ENCODE peak calls at places on chromosomes 3 and 15, in seven cellular contexts. O is AG10803; L is left ventricle myocardium inferior; V is tibial nerve; Y is GM23338; D is CD8-positive, alpha-beta T cell; J is epithelial cell of proximal tubule. Z is an unnamed sample.

GRCh38 chr3:42705039-42705767 is 2.6 kb upstream of the HHATL start:
- DNase-seq in V (no peak), Y (no peak), L (no peak), O (no peak), D (no peak), J (no peak), Z (no peak)

GRCh38 chr3:23113455-23114171 is 89.5 kb upstream of the UBE2E2 start:
- DNase-seq in O (peak), L (no peak), D (no peak), J (no peak), Y (no peak), V (peak), Z (no peak)

GRCh38 chr3:99686955-99687612 is 48.7 kb downstream of the COL8A1 start:
- DNase-seq in V (peak), O (peak), J (no peak), D (no peak), L (peak), Y (peak), Z (no peak)

GRCh38 chr3:186849392-186849975 is 7.0 kb downstream of the ADIPOQ start:
- DNase-seq in O (no peak), J (no peak), D (no peak), L (no peak), Y (peak), V (no peak), Z (no peak)

GRCh38 chr3:134035836-134036235 is 6.1 kb upstream of the SLCO2A1 start:
- DNase-seq in O (no peak), Y (no peak), D (no peak), J (no peak), V (no peak), L (no peak), Z (no peak)

GRCh38 chr15:83061680-83062079 is 5.4 kb downstream of the BTBD1 start:
- DNase-seq in O (peak), J (no peak), Y (no peak), V (no peak), L (no peak), D (no peak), Z (peak)

GRCh38 chr3:167885277-167885676 is 149.8 kb downstream of the SERPINI1 start:
- DNase-seq in O (no peak), D (no peak), J (no peak), Y (peak), V (no peak), L (no peak), Z (no peak)

GRCh38 chr3:66693461-66693912 is 192.7 kb upstream of the LRIG1 start:
- DNase-seq in O (peak), V (peak), D (no peak), Y (no peak), L (peak), J (peak), Z (peak)

GRCh38 chr3:194339356-194339755 is 11.8 kb downstream of the CPN2 start:
- DNase-seq in V (no peak), O (no peak), L (no peak), Y (peak), D (no peak), J (no peak), Z (no peak)

GRCh38 chr3:43378066-43378935 is 92.0 kb downstream of the SNRK start:
- DNase-seq in Y (peak), D (peak), O (no peak), L (no peak), J (no peak), V (peak), Z (no peak)

GRCh38 chr3:196440041-196440537 is 7.9 kb upstream of the UBXN7 start:
- DNase-seq in V (no peak), Y (no peak), D (no peak), J (no peak), L (peak), O (peak), Z (no peak)

GRCh38 chr3:51751287-51751686 is 27.8 kb downstream of the IQCF6 start:
- DNase-seq in D (no peak), J (no peak), L (no peak), Y (no peak), V (no peak), O (no peak), Z (no peak)

GRCh38 chr3:81406318-81406717 is 355.1 kb downstream of the GBE1 start:
- DNase-seq in L (no peak), Y (peak), O (no peak), D (no peak), J (no peak), V (no peak), Z (no peak)

GRCh38 chr3:8937064-8938020 is 25.9 kb downstream of the RAD18 start:
- DNase-seq in V (no peak), D (no peak), O (peak), J (peak), Y (no peak), L (no peak), Z (peak)

GRCh38 chr3:139627759-139628158 is 50.0 kb downstream of the NMNAT3 start:
- DNase-seq in V (no peak), L (no peak), D (no peak), Y (no peak), O (no peak), J (no peak), Z (no peak)

GRCh38 chr15:69468241-69469121 is 15.9 kb downstream of the RPLP1 start:
- DNase-seq in Y (no peak), L (no peak), O (no peak), V (no peak), J (peak), D (peak), Z (peak)

GRCh38 chr3:87848003-87848402 is 210.8 kb downstream of the CGGBP1 start:
- DNase-seq in L (no peak), J (no peak), O (no peak), Y (no peak), D (no peak), V (no peak), Z (no peak)

GRCh38 chr3:43503067-43503728 is 118.6 kb downstream of the ANO10 start:
- DNase-seq in D (no peak), L (no peak), Y (peak), J (no peak), O (peak), V (no peak), Z (no peak)

GRCh38 chr15:65386376-65386775 is 8.6 kb upstream of the IGDCC3 start:
- DNase-seq in L (peak), O (no peak), Y (no peak), D (no peak), V (no peak), J (no peak), Z (no peak)

GRCh38 chr15:65384505-65384894 is 6.7 kb upstream of the IGDCC3 start:
- DNase-seq in J (no peak), V (no peak), D (no peak), O (no peak), Y (no peak), L (no peak), Z (no peak)

GRCh38 chr15:65385868-65386253 is 8.1 kb upstream of the IGDCC3 start:
- DNase-seq in V (no peak), L (peak), O (no peak), J (no peak), D (no peak), Y (no peak), Z (no peak)

GRCh38 chr15:65383991-65384390 is 6.2 kb upstream of the IGDCC3 start:
- DNase-seq in L (no peak), V (no peak), J (no peak), O (no peak), D (no peak), Y (no peak), Z (no peak)

DNA sequence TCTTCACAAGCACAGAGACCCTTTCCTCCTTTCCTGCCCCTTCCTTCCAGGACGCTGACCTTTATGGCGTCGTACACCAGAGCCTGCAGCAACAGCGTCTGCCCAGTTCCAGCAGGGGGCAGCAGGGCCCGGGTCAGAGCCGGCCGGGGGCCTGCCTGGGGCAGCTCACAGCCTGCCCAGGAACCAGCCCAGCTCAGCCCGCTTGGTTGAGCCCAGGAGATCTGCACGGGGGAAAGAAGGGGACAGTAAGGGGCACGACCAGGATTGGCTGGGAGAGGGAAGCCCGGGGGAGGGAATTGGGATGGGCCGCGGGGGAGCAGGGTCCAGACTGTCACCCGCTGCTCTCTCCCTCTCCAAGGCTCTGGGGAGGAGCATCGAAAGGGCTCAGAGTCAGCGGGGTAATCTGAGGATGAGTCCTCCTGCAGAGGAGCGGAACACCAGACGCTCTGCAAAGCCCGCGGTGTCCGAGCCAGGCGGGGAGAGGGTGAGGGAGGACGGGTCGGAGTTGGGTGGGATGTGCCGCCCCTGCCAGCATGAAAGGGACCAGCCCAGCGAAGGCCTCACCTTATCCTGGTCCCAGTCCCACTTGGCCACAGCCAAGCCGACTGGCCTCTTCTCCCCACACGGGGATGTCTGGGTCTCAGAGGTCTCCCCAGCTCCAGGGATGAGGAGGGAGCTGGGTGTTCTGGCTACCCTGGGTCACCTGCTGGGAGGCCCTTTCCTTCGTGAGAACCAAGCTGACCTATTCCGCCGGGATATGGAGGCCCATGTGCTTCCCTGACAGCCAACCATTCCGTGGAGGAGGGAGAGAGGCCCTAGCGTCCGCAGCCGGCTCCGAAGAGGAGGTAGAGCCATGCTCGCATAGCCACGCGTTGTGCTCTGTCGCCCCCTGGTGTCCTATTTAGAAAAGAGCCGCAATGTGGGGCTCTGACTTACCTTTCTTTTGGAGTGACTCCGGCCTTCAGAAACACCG is 7.4 kb upstream of the IGDCC3 start:
- DNase-seq in O (peak), V (peak), L (peak), Y (peak), J (peak), D (peak), Z (no peak)
- H3K4me3 ChIP-seq in O (no peak), V (peak), L (peak), Y (peak), J (peak), D (peak), Z (no peak)

GRCh38 chr3:126351771-126352475 is 5.3 kb downstream of the KLF15 start:
- DNase-seq in Y (no peak), O (no peak), V (no peak), L (no peak), D (no peak), J (no peak), Z (no peak)
- TF ChIP-seq CTCF in Y (no peak), O (no peak), V (no peak), L (peak), D (no peak), J (peak), Z (peak)

GRCh38 chr15:90930861-90931629 is 1.3 kb downstream of the HDDC3 start:
- DNase-seq in Y (no peak), D (no peak), O (peak), J (no peak), V (no peak), L (no peak), Z (no peak)

GRCh38 chr15:90933310-90933709 is 961 bp upstream of the HDDC3 start:
- DNase-seq in L (no peak), J (no peak), O (no peak), D (no peak), V (no peak), Y (no peak), Z (no peak)

GRCh38 chr15:90934256-90934948 is 683 bp upstream of the UNC45A start:
- DNase-seq in L (peak), O (peak), V (peak), D (peak), Y (peak), J (no peak), Z (no peak)

GRCh38 chr15:90931737-90932659 is at the start of gene HDDC3:
- DNase-seq in L (peak), Y (peak), V (peak), J (no peak), D (peak), O (peak), Z (no peak)

DNA sequence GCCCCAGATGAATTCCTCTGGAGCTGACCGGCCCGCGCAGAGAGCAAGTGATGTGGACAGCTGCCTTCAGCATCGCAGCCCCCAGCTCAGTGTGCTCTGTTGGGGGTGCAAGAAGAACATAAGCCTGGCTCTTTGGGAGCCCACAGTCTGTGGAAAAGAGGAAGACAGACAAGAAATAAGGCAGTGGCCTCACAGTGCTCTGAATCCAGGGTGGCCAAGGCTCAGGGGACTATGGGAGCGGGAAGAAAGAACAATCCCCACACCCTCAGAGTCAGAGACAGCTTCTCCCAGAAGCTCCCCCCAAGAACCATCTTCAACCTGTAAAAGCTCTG is 277 bp upstream of the HDDC3 start:
- DNase-seq in V (no peak), J (no peak), L (no peak), Y (no peak), D (no peak), O (no peak), Z (no peak)
- H3K4me3 ChIP-seq in V (peak), J (peak), L (peak), Y (peak), D (peak), O (no peak), Z (no peak)

GRCh38 chr15:59355730-59356129 is 16.9 kb downstream of the MYO1E start:
- DNase-seq in J (no peak), D (no peak), L (no peak), O (no peak), Y (no peak), V (no peak), Z (no peak)

GRCh38 chr15:59362339-59362738 is 10.3 kb downstream of the MYO1E start:
- DNase-seq in O (no peak), D (no peak), Y (no peak), V (no peak), L (no peak), J (no peak), Z (no peak)

GRCh38 chr15:59360896-59361295 is 11.8 kb downstream of the MYO1E start:
- DNase-seq in O (peak), J (no peak), V (no peak), Y (no peak), L (no peak), D (no peak), Z (no peak)

GRCh38 chr15:59364238-59364637 is 8.4 kb downstream of the MYO1E start:
- DNase-seq in D (no peak), V (no peak), Y (no peak), L (no peak), O (no peak), J (no peak), Z (no peak)

DNA sequence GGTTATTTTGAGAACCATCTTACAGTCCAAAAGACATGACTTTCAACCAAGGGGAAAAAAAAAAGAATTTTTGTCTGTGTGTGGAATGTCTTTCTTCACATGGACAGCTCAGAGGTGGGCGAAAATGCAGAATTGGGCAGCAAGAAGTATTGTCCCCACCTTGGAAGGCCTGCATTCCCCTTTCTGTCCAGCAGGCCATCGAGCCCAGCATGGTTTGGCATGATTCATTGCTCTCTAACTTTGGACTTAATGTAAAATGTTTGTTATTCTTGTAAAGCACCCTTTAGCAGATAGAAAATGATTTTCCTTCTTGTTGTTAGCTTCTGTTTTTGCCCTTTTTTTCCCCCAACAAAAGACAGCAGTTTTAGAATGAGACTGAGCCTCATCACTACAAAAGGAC is 12.4 kb downstream of the MYO1E start:
- DNase-seq in V (no peak), L (no peak), Y (peak), J (no peak), O (no peak), D (no peak), Z (no peak)
- TF ChIP-seq CTCF in V (no peak), L (peak), Y (peak), J (peak), O (peak), D (no peak), Z (peak)

GRCh38 chr15:88703533-88703932 is 64.7 kb downstream of the ISG20 start:
- DNase-seq in L (no peak), V (no peak), J (no peak), D (no peak), O (no peak), Y (no peak), Z (no peak)

GRCh38 chr15:88702983-88703382 is 64.2 kb downstream of the ISG20 start:
- DNase-seq in D (no peak), L (no peak), V (no peak), Y (no peak), J (no peak), O (peak), Z (no peak)

GRCh38 chr15:88705769-88706165 is 67.0 kb downstream of the ISG20 start:
- DNase-seq in V (no peak), J (no peak), Y (no peak), D (no peak), L (no peak), O (no peak), Z (no peak)

GRCh38 chr15:88707766-88708165 is 69.0 kb downstream of the ISG20 start:
- DNase-seq in J (no peak), O (peak), L (no peak), Y (no peak), D (no peak), V (no peak), Z (no peak)

GRCh38 chr15:88704791-88705768 is 66.3 kb downstream of the ISG20 start:
- DNase-seq in O (peak), L (peak), V (peak), J (no peak), Y (peak), D (no peak), Z (peak)
- H3K4me3 ChIP-seq in O (peak), L (peak), V (peak), J (peak), Y (peak), D (peak), Z (peak)

DNA sequence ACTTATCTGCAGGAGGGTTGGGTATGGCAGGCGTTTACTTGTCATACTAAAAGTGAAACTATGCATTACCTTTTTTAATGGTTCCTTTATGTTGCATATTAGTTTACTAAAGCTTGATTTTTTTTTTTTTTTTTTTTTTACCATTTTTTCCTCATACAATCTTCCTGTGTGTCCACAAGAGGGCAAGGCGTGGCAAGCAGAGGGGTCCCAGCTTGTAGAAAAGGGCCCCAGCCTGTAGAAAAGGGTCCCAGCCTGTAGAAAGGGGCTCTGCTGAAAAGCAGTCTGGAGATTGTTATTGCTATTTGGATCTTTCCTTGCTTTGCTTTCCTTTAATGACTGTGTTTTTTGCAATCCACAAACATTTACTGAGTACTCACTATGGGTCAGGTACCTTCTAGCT is 21.9 kb downstream of the MKRN2 start:
- DNase-seq in Y (no peak), D (no peak), V (no peak), J (no peak), L (no peak), O (no peak), Z (no peak)
- TF ChIP-seq CTCF in Y (peak), D (peak), V (no peak), J (peak), L (no peak), O (peak), Z (peak)

DNA sequence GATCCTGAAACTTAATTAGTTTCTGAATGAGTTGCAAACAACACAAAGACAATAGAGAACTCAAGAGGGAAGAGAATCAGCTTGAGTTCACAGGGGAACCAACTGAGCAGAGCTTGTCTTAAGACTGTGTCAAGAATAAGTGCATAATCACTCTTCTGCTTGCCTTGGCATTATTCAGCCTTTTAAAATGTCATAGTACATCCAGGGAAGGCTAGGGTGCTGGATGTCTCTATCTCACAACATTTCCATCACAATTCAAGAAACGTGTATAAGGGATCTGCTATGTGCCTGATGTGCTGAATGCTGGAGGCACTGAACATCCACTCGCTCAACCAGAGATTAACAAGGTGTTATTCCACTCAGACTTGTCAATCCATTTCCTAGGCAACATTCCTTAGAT is 122.6 kb downstream of the CPNE4 start:
- DNase-seq in J (no peak), Y (no peak), D (no peak), V (no peak), O (no peak), L (no peak), Z (no peak)
- H3K4me3 ChIP-seq in J (no peak), Y (no peak), D (no peak), V (no peak), O (no peak), L (no peak), Z (no peak)

GRCh38 chr15:51759557-51760070 is 8.2 kb downstream of the TMOD2 start:
- DNase-seq in V (no peak), O (peak), J (no peak), L (peak), Y (peak), D (no peak), Z (peak)
- TF ChIP-seq CTCF in V (peak), O (peak), J (peak), L (peak), Y (peak), D (no peak), Z (peak)

GRCh38 chr15:51982013-51982769 is 10.6 kb upstream of the LEO1 start:
- DNase-seq in V (peak), Y (peak), D (no peak), O (peak), L (no peak), J (no peak), Z (peak)
- H3K4me3 ChIP-seq in V (no peak), Y (no peak), D (no peak), O (peak), L (peak), J (peak), Z (no peak)

DNA sequence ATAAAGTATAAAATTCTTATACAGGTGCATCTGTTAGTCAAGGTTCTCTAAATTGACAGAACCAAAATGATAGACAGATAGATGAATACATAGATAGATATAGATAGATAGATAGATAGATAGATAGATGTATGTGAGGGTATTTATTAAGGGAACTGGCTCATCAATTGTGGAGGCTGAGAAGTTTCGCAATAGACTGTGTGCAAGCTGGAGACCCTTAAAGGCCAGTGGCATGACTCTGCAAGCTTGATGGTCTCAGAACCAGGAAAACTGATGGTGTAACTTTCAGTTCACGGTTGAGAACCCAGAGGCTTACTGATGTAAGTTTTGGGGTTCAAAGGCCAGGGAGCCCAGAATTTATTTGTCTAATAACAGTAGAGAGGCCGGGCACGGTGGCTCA is 1123.7 kb upstream of the CADM2 start:
- DNase-seq in Y (no peak), J (no peak), V (no peak), O (no peak), D (no peak), L (no peak), Z (no peak)
- TF ChIP-seq CTCF in Y (no peak), J (no peak), V (no peak), O (no peak), D (no peak), L (no peak), Z (no peak)